ENCODE peak calls at places on chromosomes 7 and 10, in six cellular contexts. One of them, this sample, is unnamed.

GRCh38 chr7:40298421-40298820 is 163.6 kb downstream of the SUGCT start:
- DNase-seq in IMR-90: peak; percentile 73
- DNase-seq in H9: no peak
- DNase-seq in mesenchymal stem cell: peak; percentile 88
- DNase-seq in neuronal stem cell: no peak
- DNase-seq in H1: no peak
- DNase-seq in this sample: no peak

GRCh38 chr10:133168617-133169031 is 8.6 kb downstream of the KNDC1 start:
- DNase-seq in IMR-90: no peak
- DNase-seq in H9: peak; percentile 13
- DNase-seq in mesenchymal stem cell: no peak
- DNase-seq in neuronal stem cell: no peak
- DNase-seq in H1: no peak
- DNase-seq in this sample: no peak

GRCh38 chr10:10623958-10624590 is 393.6 kb upstream of the CELF2 start:
- DNase-seq in IMR-90: no peak
- DNase-seq in H9: no peak
- DNase-seq in mesenchymal stem cell: no peak
- DNase-seq in neuronal stem cell: no peak
- DNase-seq in H1: no peak
- DNase-seq in this sample: no peak

GRCh38 chr7:68438811-68439210 is 1159.5 kb upstream of the AUTS2 start:
- DNase-seq in IMR-90: no peak
- DNase-seq in H9: no peak
- DNase-seq in mesenchymal stem cell: no peak
- DNase-seq in neuronal stem cell: no peak
- DNase-seq in H1: no peak
- DNase-seq in this sample: no peak

GRCh38 chr7:52017802-52018679 is 701.4 kb upstream of the COBL start:
- DNase-seq in IMR-90: no peak
- DNase-seq in H9: peak; percentile 82
- DNase-seq in mesenchymal stem cell: peak; percentile 7
- DNase-seq in neuronal stem cell: peak; percentile 63
- DNase-seq in H1: peak; percentile 83
- DNase-seq in this sample: peak; percentile 56

GRCh38 chr10:43140414-43140813 is 2.2 kb downstream of the CSGALNACT2 start:
- DNase-seq in IMR-90: peak; percentile 98
- DNase-seq in H9: no peak
- DNase-seq in mesenchymal stem cell: peak; percentile 96
- DNase-seq in neuronal stem cell: no peak
- DNase-seq in H1: no peak
- DNase-seq in this sample: peak; percentile 33

GRCh38 chr7:134515569-134516468 is 11.5 kb upstream of the AKR1B10 start:
- DNase-seq in IMR-90: peak; percentile 93
- DNase-seq in H9: no peak
- DNase-seq in mesenchymal stem cell: peak; percentile 80
- DNase-seq in neuronal stem cell: no peak
- DNase-seq in H1: peak; percentile 13
- DNase-seq in this sample: peak; percentile 10

GRCh38 chr10:16436758-16437539 is at the start of gene PTER:
- DNase-seq in IMR-90: peak; percentile 78
- DNase-seq in H9: peak; percentile 98
- DNase-seq in mesenchymal stem cell: peak; percentile 89
- DNase-seq in neuronal stem cell: peak; percentile 88
- DNase-seq in H1: peak; percentile 99
- DNase-seq in this sample: peak; percentile 97

GRCh38 chr7:147859486-147859885 is 731.1 kb upstream of the C7orf33 start:
- DNase-seq in IMR-90: no peak
- DNase-seq in H9: no peak
- DNase-seq in mesenchymal stem cell: no peak
- DNase-seq in neuronal stem cell: no peak
- DNase-seq in H1: no peak
- DNase-seq in this sample: no peak

GRCh38 chr7:40805361-40805760 is 670.6 kb downstream of the SUGCT start:
- DNase-seq in IMR-90: no peak
- DNase-seq in H9: no peak
- DNase-seq in mesenchymal stem cell: no peak
- DNase-seq in neuronal stem cell: no peak
- DNase-seq in H1: no peak
- DNase-seq in this sample: peak; percentile 23

GRCh38 chr10:72255977-72256729 is 17.6 kb upstream of the DDIT4 start:
- DNase-seq in IMR-90: no peak
- DNase-seq in H9: no peak
- DNase-seq in mesenchymal stem cell: peak; percentile 41
- DNase-seq in neuronal stem cell: no peak
- DNase-seq in H1: no peak
- DNase-seq in this sample: no peak

GRCh38 chr10:21285742-21286311 is 239.7 kb downstream of the SKIDA1 start:
- DNase-seq in IMR-90: peak; percentile 21
- DNase-seq in H9: no peak
- DNase-seq in mesenchymal stem cell: no peak
- DNase-seq in neuronal stem cell: no peak
- DNase-seq in H1: no peak
- DNase-seq in this sample: no peak

GRCh38 chr10:18100664-18101063 is 39.6 kb upstream of the CACNB2 start:
- DNase-seq in IMR-90: peak; percentile 4
- DNase-seq in H9: no peak
- DNase-seq in mesenchymal stem cell: no peak
- DNase-seq in neuronal stem cell: no peak
- DNase-seq in H1: no peak
- DNase-seq in this sample: peak; percentile 35

GRCh38 chr10:38016354-38016753 is 5.9 kb downstream of the ZNF33A start:
- DNase-seq in IMR-90: no peak
- DNase-seq in H9: no peak
- DNase-seq in mesenchymal stem cell: no peak
- DNase-seq in neuronal stem cell: no peak
- DNase-seq in H1: no peak
- DNase-seq in this sample: no peak

GRCh38 chr7:11714205-11714604 is 117.8 kb downstream of the THSD7A start:
- DNase-seq in IMR-90: no peak
- DNase-seq in H9: no peak
- DNase-seq in mesenchymal stem cell: no peak
- DNase-seq in neuronal stem cell: no peak
- DNase-seq in H1: no peak
- DNase-seq in this sample: no peak

GRCh38 chr10:132056663-132057062 is 9.1 kb upstream of the JAKMIP3 start:
- DNase-seq in IMR-90: no peak
- DNase-seq in H9: no peak
- DNase-seq in mesenchymal stem cell: no peak
- DNase-seq in neuronal stem cell: no peak
- DNase-seq in H1: no peak
- DNase-seq in this sample: no peak

GRCh38 chr10:58909881-58910280 is 266.6 kb upstream of the PHYHIPL start:
- DNase-seq in IMR-90: peak; percentile 4
- DNase-seq in H9: no peak
- DNase-seq in mesenchymal stem cell: no peak
- DNase-seq in neuronal stem cell: no peak
- DNase-seq in H1: no peak
- DNase-seq in this sample: peak; percentile 44

GRCh38 chr7:82234457-82235049 is 209.0 kb downstream of the CACNA2D1 start:
- DNase-seq in IMR-90: peak; percentile 59
- DNase-seq in H9: no peak
- DNase-seq in mesenchymal stem cell: peak; percentile 61
- DNase-seq in neuronal stem cell: peak; percentile 23
- DNase-seq in H1: no peak
- DNase-seq in this sample: no peak

GRCh38 chr10:132263866-132264265 is 43.9 kb downstream of the STK32C start:
- DNase-seq in IMR-90: no peak
- DNase-seq in H9: no peak
- DNase-seq in mesenchymal stem cell: no peak
- DNase-seq in neuronal stem cell: no peak
- DNase-seq in H1: no peak
- DNase-seq in this sample: no peak

GRCh38 chr10:118430190-118430589 is 88.1 kb upstream of the FAM204A start:
- DNase-seq in IMR-90: no peak
- DNase-seq in H9: no peak
- DNase-seq in mesenchymal stem cell: no peak
- DNase-seq in neuronal stem cell: no peak
- DNase-seq in H1: no peak
- DNase-seq in this sample: no peak

DNA sequence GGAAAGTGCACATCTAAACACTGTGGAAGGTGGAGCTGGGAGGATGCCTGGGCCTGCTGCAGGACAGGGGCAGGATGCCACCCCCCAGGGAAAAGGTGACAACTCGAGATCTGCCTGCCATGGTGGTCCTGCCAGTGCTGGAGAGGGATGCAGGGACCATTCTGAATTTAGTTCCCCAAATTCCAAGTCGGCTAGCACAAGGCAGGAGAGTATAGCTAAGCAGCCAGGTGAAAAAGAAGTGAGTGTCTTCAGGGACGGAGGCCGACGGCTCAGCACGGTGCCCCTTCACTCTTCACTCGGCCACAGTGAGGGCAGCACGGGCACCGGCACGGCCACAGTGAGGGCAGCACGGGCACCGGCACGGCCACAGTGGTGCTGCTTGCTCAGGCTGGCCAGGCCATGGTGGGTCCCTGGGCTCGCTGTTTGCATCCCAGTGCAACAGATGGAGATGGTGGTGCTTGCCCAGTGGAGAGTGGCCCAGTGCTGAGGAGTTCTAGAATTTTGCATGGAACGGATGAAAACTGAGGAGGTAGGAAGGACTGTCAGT is 161.3 kb upstream of the SHH start:
- DNase-seq in IMR-90: no peak
- DNase-seq in H9: peak; percentile 12
- DNase-seq in mesenchymal stem cell: no peak
- DNase-seq in neuronal stem cell: no peak
- DNase-seq in H1: no peak
- DNase-seq in this sample: no peak
- H3K14ac ChIP-seq in IMR-90: no peak overlapping the region
- H3K14ac ChIP-seq in H9: no peak overlapping the region
- H3K14ac ChIP-seq in mesenchymal stem cell: no peak overlapping the region
- H3K14ac ChIP-seq in neuronal stem cell: peak overlapping the region; percentile 47
- H3K14ac ChIP-seq in H1: no peak overlapping the region
- H3K14ac ChIP-seq in this sample: no peak overlapping the region

DNA sequence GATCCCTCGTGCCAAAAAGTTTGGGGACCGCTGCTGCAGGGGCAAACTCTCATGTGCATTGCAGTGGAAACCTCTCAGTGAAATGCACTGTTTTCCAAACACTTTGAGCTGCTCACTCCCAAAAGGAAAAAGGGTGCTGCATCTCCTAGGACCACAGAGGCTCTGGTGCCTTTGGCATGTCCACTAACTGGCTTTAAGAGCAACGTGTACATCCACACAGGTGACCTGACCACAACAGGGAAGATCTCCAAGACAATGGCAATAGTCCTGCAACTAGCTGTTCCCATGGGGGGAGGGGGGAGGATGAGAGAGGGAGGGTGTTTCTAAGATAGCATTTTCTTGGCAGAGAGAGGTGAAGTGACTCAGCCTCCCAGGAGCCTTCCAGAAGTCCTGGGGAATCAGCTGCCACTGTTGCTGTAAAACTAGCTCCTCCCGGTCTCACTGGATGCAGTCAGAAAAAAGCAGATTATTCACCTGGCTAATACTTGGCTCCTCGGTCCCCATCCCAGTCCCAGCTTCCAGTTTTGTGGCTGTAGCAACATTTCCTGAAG is 181.7 kb downstream of the HECW1 start:
- DNase-seq in IMR-90: peak; percentile 78
- DNase-seq in H9: peak; percentile 58
- DNase-seq in mesenchymal stem cell: peak; percentile 58
- DNase-seq in neuronal stem cell: no peak
- DNase-seq in H1: no peak
- DNase-seq in this sample: no peak
- H2BK120ac ChIP-seq in IMR-90: no peak overlapping the region
- H2BK120ac ChIP-seq in H9: no peak overlapping the region
- H2BK120ac ChIP-seq in mesenchymal stem cell: no peak overlapping the region
- H2BK120ac ChIP-seq in neuronal stem cell: no peak overlapping the region
- H2BK120ac ChIP-seq in H1: peak overlapping the region; percentile 96
- H2BK120ac ChIP-seq in this sample: no peak overlapping the region

GRCh38 chr10:32981760-32982159 is 23.7 kb upstream of the ITGB1 start:
- DNase-seq in IMR-90: peak; percentile 68
- DNase-seq in H9: no peak
- DNase-seq in mesenchymal stem cell: peak; percentile 75
- DNase-seq in neuronal stem cell: no peak
- DNase-seq in H1: no peak
- DNase-seq in this sample: no peak
- H3K14ac ChIP-seq in IMR-90: peak overlapping the region; percentile 71
- H3K14ac ChIP-seq in H9: no peak overlapping the region
- H3K14ac ChIP-seq in mesenchymal stem cell: no peak overlapping the region
- H3K14ac ChIP-seq in neuronal stem cell: no peak overlapping the region
- H3K14ac ChIP-seq in H1: no peak overlapping the region
- H3K14ac ChIP-seq in this sample: peak overlapping the region; percentile 67

GRCh38 chr10:69801094-69801433 is 642 bp upstream of the COL13A1 start:
- DNase-seq in IMR-90: peak; percentile 55
- DNase-seq in H9: peak; percentile 92
- DNase-seq in mesenchymal stem cell: peak; percentile 72
- DNase-seq in neuronal stem cell: peak; percentile 33
- DNase-seq in H1: peak; percentile 88
- DNase-seq in this sample: no peak

GRCh38 chr10:69802424-69803161 is 887 bp downstream of the COL13A1 start:
- DNase-seq in IMR-90: peak; percentile 56
- DNase-seq in H9: peak; percentile 55
- DNase-seq in mesenchymal stem cell: peak; percentile 73
- DNase-seq in neuronal stem cell: peak; percentile 57
- DNase-seq in H1: peak; percentile 72
- DNase-seq in this sample: peak; percentile 16

GRCh38 chr10:69801434-69802315 is at the start of gene COL13A1:
- DNase-seq in IMR-90: peak; percentile 75
- DNase-seq in H9: peak; percentile 93
- DNase-seq in mesenchymal stem cell: peak; percentile 81
- DNase-seq in neuronal stem cell: peak; percentile 74
- DNase-seq in H1: peak; percentile 89
- DNase-seq in this sample: no peak

GRCh38 chr10:69800109-69800508 is 1.6 kb upstream of the COL13A1 start:
- DNase-seq in IMR-90: peak; percentile 75
- DNase-seq in H9: peak; percentile 76
- DNase-seq in mesenchymal stem cell: peak; percentile 81
- DNase-seq in neuronal stem cell: peak; percentile 67
- DNase-seq in H1: peak; percentile 74
- DNase-seq in this sample: no peak

GRCh38 chr10:69800665-69801064 is 1.0 kb upstream of the COL13A1 start:
- DNase-seq in IMR-90: no peak
- DNase-seq in H9: no peak
- DNase-seq in mesenchymal stem cell: no peak
- DNase-seq in neuronal stem cell: no peak
- DNase-seq in H1: no peak
- DNase-seq in this sample: no peak
- H2BK120ac ChIP-seq in IMR-90: no peak overlapping the region
- H2BK120ac ChIP-seq in H9: no peak overlapping the region
- H2BK120ac ChIP-seq in mesenchymal stem cell: no peak overlapping the region
- H2BK120ac ChIP-seq in neuronal stem cell: no peak overlapping the region
- H2BK120ac ChIP-seq in H1: no peak overlapping the region
- H2BK120ac ChIP-seq in this sample: no peak overlapping the region

DNA sequence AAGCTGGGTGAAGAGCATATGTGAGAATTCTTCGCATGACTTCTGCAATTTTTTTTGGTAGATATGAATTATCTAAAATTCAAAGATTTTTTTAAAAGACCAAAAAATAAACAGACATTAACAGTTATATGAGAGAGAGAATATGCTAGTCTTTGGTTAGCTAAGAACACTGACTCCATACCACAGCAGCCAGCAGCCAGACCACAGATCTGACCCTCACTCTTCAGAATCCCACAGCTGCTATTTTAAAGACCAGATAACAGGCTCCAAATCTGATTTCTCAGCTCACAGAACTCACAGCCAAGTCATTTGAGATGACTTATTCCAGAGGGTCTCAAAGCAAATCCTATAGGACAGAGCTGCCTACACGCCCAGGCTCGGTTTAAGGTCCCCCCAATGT is 20.4 kb downstream of the NUDCD3 start:
- DNase-seq in IMR-90: peak; percentile 64
- DNase-seq in H9: no peak
- DNase-seq in mesenchymal stem cell: peak; percentile 73
- DNase-seq in neuronal stem cell: no peak
- DNase-seq in H1: no peak
- DNase-seq in this sample: no peak
- H3K14ac ChIP-seq in IMR-90: no peak overlapping the region
- H3K14ac ChIP-seq in H9: no peak overlapping the region
- H3K14ac ChIP-seq in mesenchymal stem cell: no peak overlapping the region
- H3K14ac ChIP-seq in neuronal stem cell: no peak overlapping the region
- H3K14ac ChIP-seq in H1: no peak overlapping the region
- H3K14ac ChIP-seq in this sample: no peak overlapping the region